ENCODE peak calls at places on chromosomes 12 and 14, in four cellular contexts. T, R, C and X are unnamed samples.

GRCh38 chr14:104657114-104657524 is 32.3 kb upstream of the INF2 start:
- DNase-seq in T (no peak), R (no peak), C (peak; percentile 54), X (no peak)

GRCh38 chr12:53809005-53809404 is 57.2 kb upstream of the CISTR start:
- DNase-seq in T (no peak), R (no peak), C (no peak), X (no peak)

GRCh38 chr12:116194935-116195431 is 82.5 kb downstream of the MED13L start:
- DNase-seq in C (no peak), R (no peak), T (no peak), X (no peak)

GRCh38 chr12:85309180-85309579 is 29.2 kb downstream of the ALX1 start:
- DNase-seq in R (no peak), C (no peak), T (no peak), X (no peak)

GRCh38 chr14:100783630-100784321 is 42.1 kb upstream of the MEG3 start:
- DNase-seq in T (no peak), R (no peak), C (no peak), X (no peak)

GRCh38 chr14:54169254-54169924 is 212.8 kb upstream of the BMP4 start:
- DNase-seq in C (no peak), T (peak; percentile 50), R (no peak), X (peak; percentile 71)

GRCh38 chr14:75335588-75335987 is 57.0 kb downstream of the FOS start:
- DNase-seq in C (no peak), T (no peak), R (no peak), X (no peak)

GRCh38 chr12:117501470-117501869 is 140.0 kb upstream of the NOS1 start:
- DNase-seq in R (no peak), C (no peak), T (no peak), X (no peak)

GRCh38 chr12:94535614-94535932 is 75.9 kb upstream of the CEP83 start:
- DNase-seq in R (no peak), C (no peak), T (no peak), X (no peak)

GRCh38 chr14:91866511-91867295 is 633 bp downstream of the TC2N start:
- DNase-seq in T (no peak), C (no peak), R (no peak), X (no peak)

GRCh38 chr12:77734489-77734888 is 96.2 kb upstream of the NAV3 start:
- DNase-seq in T (no peak), R (peak; percentile 67), C (no peak), X (no peak)

GRCh38 chr12:52413787-52414345 is 7.7 kb upstream of the KRT82 start:
- DNase-seq in T (no peak), C (peak; percentile 83), R (no peak), X (no peak)

GRCh38 chr14:50666772-50667490 is 1.2 kb downstream of the SAV1 start:
- DNase-seq in R (peak; percentile 83), T (peak; percentile 28), C (peak; percentile 43), X (no peak)

GRCh38 chr12:121084229-121084628 is 45.2 kb upstream of the OASL start:
- DNase-seq in R (no peak), C (no peak), T (no peak), X (no peak)

GRCh38 chr14:92677087-92677668 is 71.2 kb downstream of the LGMN start:
- DNase-seq in T (no peak), C (no peak), R (no peak), X (no peak)

GRCh38 chr12:108856428-108857157 is 790 bp downstream of the SSH1 start:
- DNase-seq in C (peak; percentile 53), T (peak; percentile 58), R (peak; percentile 68), X (no peak)

GRCh38 chr12:53205747-53206146 is 1.3 kb downstream of the ITGB7 start:
- DNase-seq in C (no peak), R (peak; percentile 94), T (no peak), X (no peak)

GRCh38 chr12:120534703-120535655 is 823 bp downstream of the RNF10 start:
- DNase-seq in R (peak; percentile 89), T (peak; percentile 67), C (peak; percentile 87), X (no peak)

GRCh38 chr14:93110856-93111419 is 4.8 kb downstream of the ITPK1 start:
- DNase-seq in C (no peak), R (no peak), T (no peak), X (no peak)